ENCODE peak calls at places on chromosomes 2 and 18, in four cellular contexts. One of them, this sample, is unnamed.

GRCh38 chr2:42369551-42370229 is 8.7 kb upstream of the COX7A2L start:
- DNase-seq in HepG2: no peak
- DNase-seq in H1: no peak
- DNase-seq in GM12878: no peak
- DNase-seq in this sample: no peak

GRCh38 chr2:20650412-20650879 is 452 bp downstream of the HS1BP3 start:
- DNase-seq in GM12878: no peak
- DNase-seq in HepG2: no peak
- DNase-seq in H1: no peak
- DNase-seq in this sample: no peak

GRCh38 chr2:142615876-142616275 is 261.6 kb upstream of the KYNU start:
- DNase-seq in GM12878: no peak
- DNase-seq in HepG2: no peak
- DNase-seq in H1: no peak
- DNase-seq in this sample: no peak

GRCh38 chr2:174693344-174693743 is 70.9 kb downstream of the CHRNA1 start:
- DNase-seq in HepG2: no peak
- DNase-seq in GM12878: no peak
- DNase-seq in H1: no peak
- DNase-seq in this sample: no peak

GRCh38 chr2:111671426-111672150 is 212.4 kb downstream of the ANAPC1 start:
- DNase-seq in H1: peak
- DNase-seq in HepG2: peak
- DNase-seq in GM12878: no peak
- DNase-seq in this sample: no peak

GRCh38 chr2:235911125-235911524 is 257.1 kb downstream of the GBX2 start:
- DNase-seq in HepG2: no peak
- DNase-seq in H1: no peak
- DNase-seq in GM12878: no peak
- DNase-seq in this sample: no peak

GRCh38 chr18:22141211-22141610 is 28.2 kb upstream of the GATA6 start:
- DNase-seq in H1: no peak
- DNase-seq in HepG2: no peak
- DNase-seq in GM12878: no peak
- DNase-seq in this sample: no peak

GRCh38 chr2:2191110-2191707 is 139.9 kb downstream of the MYT1L start:
- DNase-seq in GM12878: no peak
- DNase-seq in H1: no peak
- DNase-seq in HepG2: no peak
- DNase-seq in this sample: no peak

GRCh38 chr2:75199428-75200011 is at the start of gene TACR1:
- DNase-seq in HepG2: peak
- DNase-seq in H1: peak
- DNase-seq in GM12878: peak
- DNase-seq in this sample: no peak

GRCh38 chr18:43484710-43485109 is 207.4 kb upstream of the SYT4 start:
- DNase-seq in H1: no peak
- DNase-seq in GM12878: no peak
- DNase-seq in HepG2: peak
- DNase-seq in this sample: no peak

GRCh38 chr2:191280304-191280703 is 35.1 kb downstream of the MYO1B start:
- DNase-seq in HepG2: no peak
- DNase-seq in GM12878: no peak
- DNase-seq in H1: no peak
- DNase-seq in this sample: peak
- H3K9ac ChIP-seq in HepG2: no peak
- H3K9ac ChIP-seq in GM12878: no peak
- H3K9ac ChIP-seq in H1: no peak
- H3K9ac ChIP-seq in this sample: no peak

GRCh38 chr18:36516726-36517125 is 219.2 kb downstream of the FHOD3 start:
- DNase-seq in HepG2: no peak
- DNase-seq in GM12878: no peak
- DNase-seq in H1: no peak
- DNase-seq in this sample: peak
- TF ChIP-seq SUZ12 in HepG2: no peak
- TF ChIP-seq SUZ12 in GM12878: no peak
- TF ChIP-seq SUZ12 in H1: no peak
- TF ChIP-seq SUZ12 in this sample: no peak

DNA sequence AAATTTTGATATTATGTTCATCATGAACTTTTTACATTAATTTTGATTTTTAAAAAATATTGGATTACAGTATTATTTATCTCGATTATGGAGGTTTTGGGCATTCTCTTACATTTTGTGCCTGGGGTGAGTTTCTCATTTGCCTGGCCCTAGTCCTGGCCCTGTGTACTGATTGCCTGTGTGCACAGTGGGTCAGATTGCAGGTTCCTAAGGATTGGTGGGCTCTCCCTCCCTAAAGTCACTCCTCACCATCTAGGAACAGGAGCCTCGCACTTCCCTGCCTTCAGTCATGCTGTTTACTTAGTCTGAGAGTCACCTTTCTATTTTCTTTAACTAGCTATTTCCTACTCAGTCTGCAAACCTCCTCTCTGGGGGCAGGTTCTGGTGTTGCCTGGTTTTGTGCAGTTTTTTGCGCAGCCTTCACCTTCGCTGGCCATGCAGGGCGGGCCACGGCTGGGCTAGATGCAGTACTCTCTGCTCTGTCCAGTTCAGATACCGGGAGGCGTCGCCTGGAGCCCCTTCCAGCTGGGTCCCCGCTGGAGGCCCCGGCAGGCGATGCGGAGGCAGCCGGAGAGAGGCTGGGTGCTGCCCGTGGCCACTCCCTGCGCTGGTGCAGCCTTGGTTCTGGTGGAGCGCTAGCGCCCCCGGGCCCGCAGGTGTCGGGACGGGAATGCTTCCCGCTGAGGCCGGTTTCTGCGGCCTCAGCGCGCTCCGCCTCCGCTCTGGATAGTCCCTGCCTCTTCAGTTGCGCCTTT is 23.3 kb upstream of the MC5R start:
- DNase-seq in GM12878: no peak
- DNase-seq in HepG2: peak
- DNase-seq in H1: peak
- DNase-seq in this sample: no peak
- H3K4me3 ChIP-seq in GM12878: no peak
- H3K4me3 ChIP-seq in HepG2: peak
- H3K4me3 ChIP-seq in H1: peak
- H3K4me3 ChIP-seq in this sample: peak

DNA sequence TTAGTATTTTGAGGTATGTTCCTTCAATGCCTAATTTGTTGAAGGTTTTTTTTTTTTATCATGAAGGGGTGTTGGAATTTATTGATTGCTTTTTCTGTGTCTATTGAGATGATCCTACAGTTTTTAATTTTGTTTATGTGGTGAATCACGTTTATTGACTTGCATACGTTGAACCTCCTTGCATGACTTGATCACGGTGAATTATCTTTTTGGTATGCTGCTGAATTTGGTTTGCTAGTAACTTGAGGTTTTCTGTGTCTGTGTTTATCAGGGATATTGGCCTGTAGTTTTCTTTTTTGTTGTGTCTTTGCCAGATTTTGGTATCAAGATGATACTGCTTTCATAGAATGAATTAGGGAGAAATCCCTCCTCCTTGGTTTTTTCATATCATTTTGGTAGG is 23.9 kb downstream of the CLIP4 start:
- DNase-seq in HepG2: no peak
- DNase-seq in GM12878: no peak
- DNase-seq in H1: no peak
- DNase-seq in this sample: no peak
- H3K9ac ChIP-seq in HepG2: no peak
- H3K9ac ChIP-seq in GM12878: no peak
- H3K9ac ChIP-seq in H1: no peak
- H3K9ac ChIP-seq in this sample: no peak

GRCh38 chr2:12723741-12724463 is 7.2 kb downstream of the TRIB2 start:
- DNase-seq in GM12878: no peak
- DNase-seq in H1: no peak
- DNase-seq in HepG2: no peak
- DNase-seq in this sample: no peak

GRCh38 chr2:12720181-12720580 is 3.4 kb downstream of the TRIB2 start:
- DNase-seq in HepG2: no peak
- DNase-seq in H1: no peak
- DNase-seq in GM12878: no peak
- DNase-seq in this sample: no peak

GRCh38 chr2:12720752-12721151 is 4.0 kb downstream of the TRIB2 start:
- DNase-seq in HepG2: no peak
- DNase-seq in H1: no peak
- DNase-seq in GM12878: no peak
- DNase-seq in this sample: no peak

GRCh38 chr2:12722445-12723316 is 5.9 kb downstream of the TRIB2 start:
- DNase-seq in HepG2: no peak
- DNase-seq in GM12878: no peak
- DNase-seq in H1: no peak
- DNase-seq in this sample: no peak

GRCh38 chr2:12721571-12722444 is 5.1 kb downstream of the TRIB2 start:
- DNase-seq in H1: no peak
- DNase-seq in GM12878: no peak
- DNase-seq in HepG2: no peak
- DNase-seq in this sample: no peak
- TF ChIP-seq SUZ12 in H1: no peak
- TF ChIP-seq SUZ12 in GM12878: no peak
- TF ChIP-seq SUZ12 in HepG2: no peak
- TF ChIP-seq SUZ12 in this sample: no peak